ENCODE peak calls at places on chromosome 3, in nine cellular contexts. One of them, this sample, is unnamed.

GRCh38 chr3:182294256-182294655 is 499.0 kb upstream of the ATP11B start:
- DNase-seq in brain microvascular endothelial cell: no peak
- DNase-seq in A549: no peak
- DNase-seq in neural progenitor cell: no peak
- DNase-seq in astrocyte of the spinal cord: peak
- DNase-seq in SK-N-SH: no peak
- DNase-seq in mammary epithelial cell: peak
- DNase-seq in PC-9: no peak
- DNase-seq in astrocyte of the cerebellum: peak
- DNase-seq in this sample: peak

GRCh38 chr3:53773586-53774368 is 72.4 kb downstream of the CHDH start:
- DNase-seq in brain microvascular endothelial cell: peak
- DNase-seq in A549: no peak
- DNase-seq in neural progenitor cell: no peak
- DNase-seq in astrocyte of the spinal cord: no peak
- DNase-seq in SK-N-SH: peak
- DNase-seq in mammary epithelial cell: peak
- DNase-seq in PC-9: no peak
- DNase-seq in astrocyte of the cerebellum: peak
- DNase-seq in this sample: peak

GRCh38 chr3:130992344-130992743 is 34.3 kb downstream of the ASTE1 start:
- DNase-seq in brain microvascular endothelial cell: no peak
- DNase-seq in A549: no peak
- DNase-seq in neural progenitor cell: no peak
- DNase-seq in astrocyte of the spinal cord: no peak
- DNase-seq in SK-N-SH: no peak
- DNase-seq in mammary epithelial cell: no peak
- DNase-seq in PC-9: no peak
- DNase-seq in astrocyte of the cerebellum: no peak
- DNase-seq in this sample: no peak

GRCh38 chr3:195069501-195070251 is 201.3 kb downstream of the XXYLT1 start:
- DNase-seq in brain microvascular endothelial cell: no peak
- DNase-seq in A549: no peak
- DNase-seq in neural progenitor cell: no peak
- DNase-seq in astrocyte of the spinal cord: no peak
- DNase-seq in SK-N-SH: no peak
- DNase-seq in mammary epithelial cell: no peak
- DNase-seq in PC-9: no peak
- DNase-seq in astrocyte of the cerebellum: no peak
- DNase-seq in this sample: no peak

GRCh38 chr3:172065534-172065933 is 26.2 kb downstream of the FNDC3B start:
- DNase-seq in brain microvascular endothelial cell: peak
- DNase-seq in A549: no peak
- DNase-seq in neural progenitor cell: no peak
- DNase-seq in astrocyte of the spinal cord: peak
- DNase-seq in SK-N-SH: no peak
- DNase-seq in mammary epithelial cell: no peak
- DNase-seq in PC-9: no peak
- DNase-seq in astrocyte of the cerebellum: no peak
- DNase-seq in this sample: peak

GRCh38 chr3:130849111-130849552 is 44.8 kb upstream of the ATP2C1 start:
- DNase-seq in brain microvascular endothelial cell: no peak
- DNase-seq in A549: no peak
- DNase-seq in neural progenitor cell: no peak
- DNase-seq in astrocyte of the spinal cord: no peak
- DNase-seq in SK-N-SH: no peak
- DNase-seq in mammary epithelial cell: peak
- DNase-seq in PC-9: peak
- DNase-seq in astrocyte of the cerebellum: no peak
- DNase-seq in this sample: no peak

GRCh38 chr3:135849827-135850226 is 115.7 kb upstream of the PPP2R3A start:
- DNase-seq in brain microvascular endothelial cell: no peak
- DNase-seq in A549: no peak
- DNase-seq in neural progenitor cell: no peak
- DNase-seq in astrocyte of the spinal cord: no peak
- DNase-seq in SK-N-SH: no peak
- DNase-seq in mammary epithelial cell: no peak
- DNase-seq in PC-9: no peak
- DNase-seq in astrocyte of the cerebellum: no peak
- DNase-seq in this sample: no peak

GRCh38 chr3:49785565-49786356 is 581 bp downstream of the IP6K1 start:
- DNase-seq in brain microvascular endothelial cell: no peak
- DNase-seq in A549: no peak
- DNase-seq in neural progenitor cell: no peak
- DNase-seq in astrocyte of the spinal cord: peak
- DNase-seq in SK-N-SH: peak
- DNase-seq in mammary epithelial cell: peak
- DNase-seq in PC-9: no peak
- DNase-seq in astrocyte of the cerebellum: no peak
- DNase-seq in this sample: peak

GRCh38 chr3:21641959-21642358 is 109.1 kb downstream of the ZNF385D start:
- DNase-seq in brain microvascular endothelial cell: no peak
- DNase-seq in A549: no peak
- DNase-seq in neural progenitor cell: no peak
- DNase-seq in astrocyte of the spinal cord: no peak
- DNase-seq in SK-N-SH: no peak
- DNase-seq in mammary epithelial cell: no peak
- DNase-seq in PC-9: no peak
- DNase-seq in astrocyte of the cerebellum: no peak
- DNase-seq in this sample: no peak

GRCh38 chr3:175338775-175339535 is 479.8 kb downstream of the NAALADL2 start:
- DNase-seq in brain microvascular endothelial cell: peak
- DNase-seq in A549: peak
- DNase-seq in neural progenitor cell: peak
- DNase-seq in astrocyte of the spinal cord: peak
- DNase-seq in SK-N-SH: no peak
- DNase-seq in mammary epithelial cell: peak
- DNase-seq in PC-9: peak
- DNase-seq in astrocyte of the cerebellum: peak
- DNase-seq in this sample: peak

GRCh38 chr3:184148065-184148464 is 7.1 kb upstream of the DVL3 start:
- DNase-seq in brain microvascular endothelial cell: no peak
- DNase-seq in A549: no peak
- DNase-seq in neural progenitor cell: no peak
- DNase-seq in astrocyte of the spinal cord: no peak
- DNase-seq in SK-N-SH: no peak
- DNase-seq in mammary epithelial cell: no peak
- DNase-seq in PC-9: no peak
- DNase-seq in astrocyte of the cerebellum: no peak
- DNase-seq in this sample: no peak

GRCh38 chr3:42179110-42179725 is 86.8 kb downstream of the CCK start:
- DNase-seq in brain microvascular endothelial cell: peak
- DNase-seq in A549: peak
- DNase-seq in neural progenitor cell: peak
- DNase-seq in astrocyte of the spinal cord: peak
- DNase-seq in SK-N-SH: no peak
- DNase-seq in mammary epithelial cell: peak
- DNase-seq in PC-9: peak
- DNase-seq in astrocyte of the cerebellum: peak
- DNase-seq in this sample: peak

GRCh38 chr3:99943931-99944761 is 126.5 kb downstream of the CMSS1 start:
- DNase-seq in brain microvascular endothelial cell: no peak
- DNase-seq in A549: no peak
- DNase-seq in neural progenitor cell: peak
- DNase-seq in astrocyte of the spinal cord: no peak
- DNase-seq in SK-N-SH: no peak
- DNase-seq in mammary epithelial cell: no peak
- DNase-seq in PC-9: no peak
- DNase-seq in astrocyte of the cerebellum: no peak
- DNase-seq in this sample: peak

GRCh38 chr3:48990636-48991421 is 788 bp downstream of the P4HTM start:
- DNase-seq in brain microvascular endothelial cell: no peak
- DNase-seq in A549: peak
- DNase-seq in neural progenitor cell: peak
- DNase-seq in astrocyte of the spinal cord: peak
- DNase-seq in SK-N-SH: no peak
- DNase-seq in mammary epithelial cell: no peak
- DNase-seq in PC-9: peak
- DNase-seq in astrocyte of the cerebellum: no peak
- DNase-seq in this sample: no peak

GRCh38 chr3:150333482-150333881 is 74.6 kb upstream of the TSC22D2 start:
- DNase-seq in brain microvascular endothelial cell: no peak
- DNase-seq in A549: no peak
- DNase-seq in neural progenitor cell: no peak
- DNase-seq in astrocyte of the spinal cord: no peak
- DNase-seq in SK-N-SH: no peak
- DNase-seq in mammary epithelial cell: no peak
- DNase-seq in PC-9: no peak
- DNase-seq in astrocyte of the cerebellum: no peak
- DNase-seq in this sample: no peak

GRCh38 chr3:127697531-127698240 is 24.9 kb downstream of the ABTB1 start:
- DNase-seq in brain microvascular endothelial cell: peak
- DNase-seq in A549: peak
- DNase-seq in neural progenitor cell: peak
- DNase-seq in astrocyte of the spinal cord: peak
- DNase-seq in SK-N-SH: peak
- DNase-seq in mammary epithelial cell: peak
- DNase-seq in PC-9: peak
- DNase-seq in astrocyte of the cerebellum: peak
- DNase-seq in this sample: peak
- H3K4me3 ChIP-seq in brain microvascular endothelial cell: no peak
- H3K4me3 ChIP-seq in A549: no peak
- H3K4me3 ChIP-seq in neural progenitor cell: no peak
- H3K4me3 ChIP-seq in astrocyte of the spinal cord: no peak
- H3K4me3 ChIP-seq in SK-N-SH: no peak
- H3K4me3 ChIP-seq in mammary epithelial cell: no peak
- H3K4me3 ChIP-seq in PC-9: no peak
- H3K4me3 ChIP-seq in astrocyte of the cerebellum: no peak
- H3K4me3 ChIP-seq in this sample: peak

DNA sequence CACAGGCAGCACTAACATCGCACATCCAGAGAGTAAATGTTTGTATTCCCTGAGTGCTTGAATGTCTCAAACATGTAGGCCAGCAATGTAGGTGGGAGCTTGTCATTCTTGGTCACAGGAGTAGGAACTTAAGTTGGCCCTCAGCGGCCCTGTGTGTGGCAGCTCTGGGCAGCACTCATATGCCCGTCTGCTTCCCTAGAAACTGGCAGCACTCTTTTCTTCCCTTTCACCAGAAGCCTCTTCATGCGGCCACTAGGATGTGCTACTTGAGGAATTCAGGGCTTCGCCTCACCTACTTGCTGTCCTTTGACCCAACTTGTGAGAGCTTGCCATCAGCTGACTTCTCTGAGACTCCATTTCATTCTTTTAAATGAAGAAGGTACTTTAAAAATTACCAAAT is 69.5 kb downstream of the TIPARP start:
- DNase-seq in brain microvascular endothelial cell: no peak
- DNase-seq in A549: peak
- DNase-seq in neural progenitor cell: peak
- DNase-seq in astrocyte of the spinal cord: no peak
- DNase-seq in SK-N-SH: no peak
- DNase-seq in mammary epithelial cell: no peak
- DNase-seq in PC-9: no peak
- DNase-seq in astrocyte of the cerebellum: no peak
- DNase-seq in this sample: no peak
- TF ChIP-seq CTCF in brain microvascular endothelial cell: peak
- TF ChIP-seq CTCF in A549: no peak
- TF ChIP-seq CTCF in neural progenitor cell: peak
- TF ChIP-seq CTCF in astrocyte of the spinal cord: no peak
- TF ChIP-seq CTCF in SK-N-SH: no peak
- TF ChIP-seq CTCF in mammary epithelial cell: no peak
- TF ChIP-seq CTCF in PC-9: no peak
- TF ChIP-seq CTCF in astrocyte of the cerebellum: no peak
- TF ChIP-seq CTCF in this sample: no peak

GRCh38 chr3:17632401-17633100 is 109.9 kb downstream of the TBC1D5 start:
- DNase-seq in brain microvascular endothelial cell: peak
- DNase-seq in A549: peak
- DNase-seq in neural progenitor cell: no peak
- DNase-seq in astrocyte of the spinal cord: peak
- DNase-seq in SK-N-SH: no peak
- DNase-seq in mammary epithelial cell: peak
- DNase-seq in PC-9: peak
- DNase-seq in astrocyte of the cerebellum: peak
- DNase-seq in this sample: peak
- H3K4me3 ChIP-seq in brain microvascular endothelial cell: no peak
- H3K4me3 ChIP-seq in A549: no peak
- H3K4me3 ChIP-seq in neural progenitor cell: no peak
- H3K4me3 ChIP-seq in astrocyte of the spinal cord: no peak
- H3K4me3 ChIP-seq in SK-N-SH: peak
- H3K4me3 ChIP-seq in mammary epithelial cell: no peak
- H3K4me3 ChIP-seq in PC-9: no peak
- H3K4me3 ChIP-seq in astrocyte of the cerebellum: no peak
- H3K4me3 ChIP-seq in this sample: no peak

DNA sequence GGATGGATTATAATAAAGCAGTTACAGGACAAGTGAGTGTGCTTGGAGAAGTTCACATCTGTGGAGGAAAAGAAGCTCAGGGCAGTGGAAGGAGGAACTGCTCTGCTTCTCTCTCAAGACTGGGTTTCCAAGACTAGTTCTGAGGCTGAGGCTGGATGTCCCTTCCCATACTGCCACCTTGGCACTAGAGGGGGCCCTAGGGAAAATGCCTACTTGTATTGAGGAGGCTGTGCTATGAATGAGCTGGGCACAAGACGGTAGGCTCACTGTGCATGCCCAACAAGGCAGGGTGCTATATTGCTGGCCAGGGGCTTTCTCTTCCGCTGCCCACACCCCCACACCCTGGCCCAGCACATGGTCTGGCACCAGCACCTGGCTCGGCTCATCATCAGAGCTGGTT is 65.2 kb downstream of the SLCO2A1 start:
- DNase-seq in brain microvascular endothelial cell: no peak
- DNase-seq in A549: peak
- DNase-seq in neural progenitor cell: no peak
- DNase-seq in astrocyte of the spinal cord: no peak
- DNase-seq in SK-N-SH: no peak
- DNase-seq in mammary epithelial cell: peak
- DNase-seq in PC-9: no peak
- DNase-seq in astrocyte of the cerebellum: no peak
- DNase-seq in this sample: no peak
- TF ChIP-seq CTCF in brain microvascular endothelial cell: peak
- TF ChIP-seq CTCF in A549: no peak
- TF ChIP-seq CTCF in neural progenitor cell: peak
- TF ChIP-seq CTCF in astrocyte of the spinal cord: peak
- TF ChIP-seq CTCF in SK-N-SH: no peak
- TF ChIP-seq CTCF in mammary epithelial cell: peak
- TF ChIP-seq CTCF in PC-9: peak
- TF ChIP-seq CTCF in astrocyte of the cerebellum: no peak
- TF ChIP-seq CTCF in this sample: peak

GRCh38 chr3:17967953-17968352 is 225.5 kb upstream of the TBC1D5 start:
- DNase-seq in brain microvascular endothelial cell: no peak
- DNase-seq in A549: no peak
- DNase-seq in neural progenitor cell: no peak
- DNase-seq in astrocyte of the spinal cord: no peak
- DNase-seq in SK-N-SH: no peak
- DNase-seq in mammary epithelial cell: no peak
- DNase-seq in PC-9: no peak
- DNase-seq in astrocyte of the cerebellum: no peak
- DNase-seq in this sample: no peak
- H3K4me3 ChIP-seq in brain microvascular endothelial cell: no peak
- H3K4me3 ChIP-seq in A549: no peak
- H3K4me3 ChIP-seq in neural progenitor cell: no peak
- H3K4me3 ChIP-seq in astrocyte of the spinal cord: no peak
- H3K4me3 ChIP-seq in SK-N-SH: no peak
- H3K4me3 ChIP-seq in mammary epithelial cell: no peak
- H3K4me3 ChIP-seq in PC-9: no peak
- H3K4me3 ChIP-seq in astrocyte of the cerebellum: no peak
- H3K4me3 ChIP-seq in this sample: no peak

This sample was measured in choroid plexus epithelial cell.